ENCODE peak calls at places on chromosomes 16 and 17, in four cellular contexts. D, N, I and L are unnamed samples.

GRCh38 chr17:73342057-73342522 is 30.3 kb upstream of the CDC42EP4 start:
- DNase-seq in N (no peak), D (peak; percentile 48), I (peak; percentile 93), L (peak; percentile 90)

GRCh38 chr17:61683466-61683865 is 92.4 kb upstream of the NACA2 start:
- DNase-seq in N (no peak), D (no peak), I (no peak), L (no peak)

GRCh38 chr17:44144966-44145739 is 3.4 kb downstream of the HROB start:
- DNase-seq in I (no peak), D (no peak), N (no peak), L (no peak)

GRCh38 chr16:3283525-3284447 is 495 bp downstream of the ZNF263 start:
- DNase-seq in D (no peak), N (no peak), I (no peak), L (peak; percentile 57)

GRCh38 chr17:21549107-21549687 is 143.1 kb upstream of the KCNJ18 start:
- DNase-seq in D (peak; percentile 40), I (no peak), N (no peak), L (peak; percentile 78)

GRCh38 chr16:68383858-68384257 is 64.5 kb downstream of the SMPD3 start:
- DNase-seq in D (no peak), N (no peak), I (no peak), L (no peak)

GRCh38 chr17:11467639-11468038 is 130.6 kb upstream of the DNAH9 start:
- DNase-seq in D (no peak), N (no peak), I (no peak), L (no peak)

GRCh38 chr17:9409430-9409829 is 166.2 kb downstream of the STX8 start:
- DNase-seq in D (no peak), N (no peak), I (no peak), L (peak; percentile 36)

GRCh38 chr17:68343976-68344375 is 52.7 kb downstream of the ARSG start:
- DNase-seq in I (no peak), N (no peak), D (no peak), L (no peak)

GRCh38 chr17:2598166-2598565 is 4.7 kb downstream of the PAFAH1B1 start:
- DNase-seq in D (peak; percentile 37), N (no peak), I (no peak), L (peak; percentile 89)
- TF ChIP-seq EZH2phosphoT487 in D (no peak), N (no peak), I (no peak), L (no peak)

GRCh38 chr17:81428521-81428920 is 33.3 kb downstream of the BAHCC1 start:
- DNase-seq in N (no peak), I (no peak), D (no peak), L (no peak)
- H3K9ac ChIP-seq in N (no peak overlapping the region), I (no peak overlapping the region), D (no peak overlapping the region), L (no peak overlapping the region)

GRCh38 chr17:7139400-7139799 is 24.8 kb upstream of the ASGR2 start:
- DNase-seq in I (no peak), D (no peak), N (no peak), L (no peak)
- H3K79me2 ChIP-seq in I (no peaks in the 10 kb centered on the region), D (no peaks in the 10 kb centered on the region), N (no peaks in the 10 kb centered on the region), L (no peaks in the 10 kb centered on the region)

GRCh38 chr17:18356624-18357023 is 6.7 kb downstream of the SHMT1 start:
- DNase-seq in N (no peak), D (no peak), I (no peak), L (peak; percentile 22)

GRCh38 chr17:18353541-18353940 is 9.8 kb downstream of the SHMT1 start:
- DNase-seq in N (no peak), D (no peak), I (no peak), L (no peak)
- TF ChIP-seq EZH2phosphoT487 in N (no peak), D (no peak), I (no peak), L (no peak)

DNA sequence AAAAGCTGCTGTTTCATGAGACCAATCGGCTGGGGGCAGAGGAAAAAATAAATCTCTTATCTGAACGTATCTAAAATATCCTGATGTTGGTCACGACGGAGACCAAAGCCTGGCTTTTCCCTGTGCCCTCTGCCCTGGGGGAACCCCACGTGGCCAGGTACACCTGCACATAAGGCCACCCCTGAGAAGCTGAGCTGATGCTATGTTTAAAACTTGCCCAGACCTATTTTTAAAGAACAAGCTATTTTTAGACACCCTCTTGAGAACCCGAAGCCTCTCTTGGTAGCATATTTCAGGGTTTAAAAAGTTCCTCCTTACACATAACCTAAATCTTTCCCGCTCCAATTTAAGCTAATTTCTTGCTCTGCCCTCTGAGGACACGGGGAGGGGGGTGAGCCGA is 210.4 kb downstream of the GSG1L start:
- DNase-seq in D (no peak), I (no peak), N (no peak), L (no peak)
- H3K9ac ChIP-seq in D (no peak overlapping the region), I (no peak overlapping the region), N (no peak overlapping the region), L (no peak overlapping the region)

GRCh38 chr16:17380613-17381012 is 90.1 kb downstream of the XYLT1 start:
- DNase-seq in D (no peak), N (no peak), I (no peak), L (peak; percentile 67)

GRCh38 chr16:17377360-17378324 is 93.1 kb downstream of the XYLT1 start:
- DNase-seq in N (no peak), I (peak; percentile 84), D (no peak), L (peak; percentile 50)

GRCh38 chr16:17381784-17382183 is 89.0 kb downstream of the XYLT1 start:
- DNase-seq in N (no peak), I (no peak), D (no peak), L (no peak)

GRCh38 chr16:17382514-17382913 is 88.2 kb downstream of the XYLT1 start:
- DNase-seq in D (no peak), N (no peak), I (no peak), L (no peak)

DNA sequence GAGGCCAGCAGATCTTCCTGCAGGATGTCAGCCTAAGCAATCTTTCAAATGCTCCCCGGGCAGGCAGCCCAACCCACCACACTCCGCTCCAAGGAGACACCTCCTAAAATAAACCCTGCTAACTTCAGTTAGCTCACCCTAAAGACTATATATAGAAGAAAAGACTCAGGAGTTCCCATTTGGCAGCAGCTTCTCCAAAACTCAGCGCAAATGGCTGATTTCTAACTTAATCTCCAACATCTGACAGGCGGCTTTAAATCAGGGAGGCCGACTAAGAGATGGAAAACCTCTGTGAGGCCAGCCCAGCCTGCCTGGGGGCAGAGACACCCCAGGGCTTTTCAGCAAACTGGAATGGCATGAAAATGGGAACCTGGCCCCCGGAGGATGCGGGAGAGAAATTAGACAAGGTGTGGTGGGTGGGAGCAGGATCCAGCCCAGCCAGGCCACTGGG is 91.6 kb downstream of the XYLT1 start:
- DNase-seq in D (no peak), N (no peak), I (no peak), L (peak; percentile 70)
- H3K79me2 ChIP-seq in D (no peaks in the 10 kb centered on the region), N (no peaks in the 10 kb centered on the region), I (no peaks in the 10 kb centered on the region), L (peaks cover 97% of the 10 kb centered on the region)

GRCh38 chr17:4478318-4478830 is 20.3 kb upstream of the SPNS2 start:
- DNase-seq in D (no peak), N (no peak), I (no peak), L (no peak)

GRCh38 chr17:4476512-4477070 is 22.1 kb upstream of the SPNS2 start:
- DNase-seq in N (no peak), D (no peak), I (peak; percentile 3), L (no peak)

GRCh38 chr17:4475463-4475862 is 23.2 kb upstream of the SPNS2 start:
- DNase-seq in D (no peak), N (no peak), I (no peak), L (no peak)

GRCh38 chr17:4476017-4476416 is 22.7 kb upstream of the SPNS2 start:
- DNase-seq in N (no peak), D (no peak), I (no peak), L (no peak)

GRCh38 chr17:4477286-4477791 is 21.3 kb upstream of the SPNS2 start:
- DNase-seq in D (no peak), I (peak; percentile 86), N (no peak), L (peak; percentile 34)
- TF ChIP-seq EZH2phosphoT487 in D (no peak), I (no peak), N (no peak), L (no peak)